ENCODE peak calls at places on chromosomes 13 and 19, in six cellular contexts. One of them, this sample, is unnamed.
A peak's percentile ranks its signal among the peaks of the same experiment; 100 is the strongest.

GRCh38 chr19:34967551-34967950 is 3.5 kb upstream of the ZNF792 start:
- DNase-seq in brain microvascular endothelial cell: no peak
- DNase-seq in CD8-positive, alpha-beta memory T cell: no peak
- DNase-seq in cardiac muscle cell: no peak
- DNase-seq in fibroblast of lung: no peak
- DNase-seq in neural progenitor cell: no peak
- DNase-seq in this sample: no peak

GRCh38 chr13:104314321-104314720 is 1248.1 kb upstream of the SLC10A2 start:
- DNase-seq in CD8-positive, alpha-beta memory T cell: no peak
- DNase-seq in cardiac muscle cell: no peak
- DNase-seq in fibroblast of lung: no peak
- DNase-seq in brain microvascular endothelial cell: no peak
- DNase-seq in neural progenitor cell: no peak
- DNase-seq in this sample: no peak

GRCh38 chr19:11699931-11700794 is 38.6 kb downstream of the ZNF823 start:
- DNase-seq in neural progenitor cell: peak; percentile 37
- DNase-seq in fibroblast of lung: peak; percentile 53
- DNase-seq in CD8-positive, alpha-beta memory T cell: no peak
- DNase-seq in brain microvascular endothelial cell: peak; percentile 37
- DNase-seq in cardiac muscle cell: peak; percentile 14
- DNase-seq in this sample: peak; percentile 43

GRCh38 chr13:109781384-109782065 is 4.9 kb downstream of the IRS2 start:
- DNase-seq in fibroblast of lung: no peak
- DNase-seq in cardiac muscle cell: no peak
- DNase-seq in brain microvascular endothelial cell: no peak
- DNase-seq in neural progenitor cell: no peak
- DNase-seq in CD8-positive, alpha-beta memory T cell: no peak
- DNase-seq in this sample: peak; percentile 71

GRCh38 chr19:23913931-23914330 is 755 bp upstream of the ZNF726 start:
- DNase-seq in brain microvascular endothelial cell: no peak
- DNase-seq in cardiac muscle cell: no peak
- DNase-seq in neural progenitor cell: no peak
- DNase-seq in fibroblast of lung: no peak
- DNase-seq in CD8-positive, alpha-beta memory T cell: no peak
- DNase-seq in this sample: no peak

GRCh38 chr19:55546822-55547614 is 1.7 kb upstream of the SBK3 start:
- DNase-seq in brain microvascular endothelial cell: peak; percentile 83
- DNase-seq in cardiac muscle cell: no peak
- DNase-seq in fibroblast of lung: peak; percentile 93
- DNase-seq in CD8-positive, alpha-beta memory T cell: no peak
- DNase-seq in neural progenitor cell: peak; percentile 42
- DNase-seq in this sample: peak; percentile 28

GRCh38 chr13:37666036-37666435 is 67.5 kb upstream of the POSTN start:
- DNase-seq in brain microvascular endothelial cell: no peak
- DNase-seq in neural progenitor cell: no peak
- DNase-seq in fibroblast of lung: no peak
- DNase-seq in CD8-positive, alpha-beta memory T cell: no peak
- DNase-seq in cardiac muscle cell: no peak
- DNase-seq in this sample: peak; percentile 71

GRCh38 chr13:51804295-51805172 is 571 bp upstream of the DHRS12 start:
- DNase-seq in neural progenitor cell: no peak
- DNase-seq in brain microvascular endothelial cell: no peak
- DNase-seq in cardiac muscle cell: no peak
- DNase-seq in fibroblast of lung: peak; percentile 14
- DNase-seq in CD8-positive, alpha-beta memory T cell: peak; percentile 35
- DNase-seq in this sample: no peak

GRCh38 chr19:11560404-11560988 is 1.5 kb upstream of the ELOF1 start:
- DNase-seq in cardiac muscle cell: peak; percentile 88
- DNase-seq in brain microvascular endothelial cell: peak; percentile 77
- DNase-seq in CD8-positive, alpha-beta memory T cell: peak; percentile 48
- DNase-seq in neural progenitor cell: peak; percentile 91
- DNase-seq in fibroblast of lung: peak; percentile 77
- DNase-seq in this sample: peak; percentile 92

GRCh38 chr19:7507884-7508283 is 8.0 kb upstream of the ZNF358 start:
- DNase-seq in neural progenitor cell: peak; percentile 73
- DNase-seq in fibroblast of lung: peak; percentile 85
- DNase-seq in brain microvascular endothelial cell: peak; percentile 92
- DNase-seq in CD8-positive, alpha-beta memory T cell: no peak
- DNase-seq in cardiac muscle cell: no peak
- DNase-seq in this sample: peak; percentile 63

GRCh38 chr19:13022859-13023636 is 27.8 kb downstream of the NFIX start:
- DNase-seq in neural progenitor cell: peak; percentile 77
- DNase-seq in fibroblast of lung: peak; percentile 98
- DNase-seq in cardiac muscle cell: no peak
- DNase-seq in brain microvascular endothelial cell: peak; percentile 74
- DNase-seq in CD8-positive, alpha-beta memory T cell: no peak
- DNase-seq in this sample: peak; percentile 94

GRCh38 chr13:105721056-105721455 is 814.4 kb downstream of the EFNB2 start:
- DNase-seq in cardiac muscle cell: no peak
- DNase-seq in CD8-positive, alpha-beta memory T cell: no peak
- DNase-seq in fibroblast of lung: peak; percentile 82
- DNase-seq in neural progenitor cell: no peak
- DNase-seq in brain microvascular endothelial cell: peak; percentile 53
- DNase-seq in this sample: no peak

GRCh38 chr13:29749401-29750177 is 100.8 kb downstream of the UBL3 start:
- DNase-seq in fibroblast of lung: peak; percentile 27
- DNase-seq in CD8-positive, alpha-beta memory T cell: no peak
- DNase-seq in neural progenitor cell: no peak
- DNase-seq in brain microvascular endothelial cell: peak; percentile 44
- DNase-seq in cardiac muscle cell: no peak
- DNase-seq in this sample: no peak

GRCh38 chr19:6769006-6769637 is 1.9 kb upstream of the SH2D3A start:
- DNase-seq in CD8-positive, alpha-beta memory T cell: no peak
- DNase-seq in brain microvascular endothelial cell: no peak
- DNase-seq in fibroblast of lung: peak; percentile 47
- DNase-seq in cardiac muscle cell: peak; percentile 28
- DNase-seq in neural progenitor cell: peak; percentile 64
- DNase-seq in this sample: no peak

GRCh38 chr13:98293570-98294142 is 116.6 kb upstream of the RNF113B start:
- DNase-seq in neural progenitor cell: no peak
- DNase-seq in fibroblast of lung: peak; percentile 44
- DNase-seq in cardiac muscle cell: no peak
- DNase-seq in CD8-positive, alpha-beta memory T cell: no peak
- DNase-seq in brain microvascular endothelial cell: no peak
- DNase-seq in this sample: no peak

GRCh38 chr13:98289339-98289935 is 112.4 kb upstream of the RNF113B start:
- DNase-seq in CD8-positive, alpha-beta memory T cell: no peak
- DNase-seq in neural progenitor cell: no peak
- DNase-seq in fibroblast of lung: no peak
- DNase-seq in cardiac muscle cell: no peak
- DNase-seq in brain microvascular endothelial cell: peak; percentile 54
- DNase-seq in this sample: no peak

GRCh38 chr13:98290261-98290660 is 113.2 kb upstream of the RNF113B start:
- DNase-seq in fibroblast of lung: no peak
- DNase-seq in neural progenitor cell: no peak
- DNase-seq in brain microvascular endothelial cell: no peak
- DNase-seq in CD8-positive, alpha-beta memory T cell: no peak
- DNase-seq in cardiac muscle cell: no peak
- DNase-seq in this sample: no peak

GRCh38 chr13:98293103-98293502 is 116.0 kb upstream of the RNF113B start:
- DNase-seq in fibroblast of lung: no peak
- DNase-seq in neural progenitor cell: no peak
- DNase-seq in CD8-positive, alpha-beta memory T cell: no peak
- DNase-seq in cardiac muscle cell: no peak
- DNase-seq in brain microvascular endothelial cell: no peak
- DNase-seq in this sample: no peak

GRCh38 chr13:98291658-98292057 is 114.6 kb upstream of the RNF113B start:
- DNase-seq in CD8-positive, alpha-beta memory T cell: no peak
- DNase-seq in cardiac muscle cell: no peak
- DNase-seq in brain microvascular endothelial cell: no peak
- DNase-seq in neural progenitor cell: no peak
- DNase-seq in fibroblast of lung: no peak
- DNase-seq in this sample: no peak
- H3K27ac ChIP-seq in CD8-positive, alpha-beta memory T cell: no peak overlapping the region
- H3K27ac ChIP-seq in cardiac muscle cell: no peak overlapping the region
- H3K27ac ChIP-seq in brain microvascular endothelial cell: no peak overlapping the region
- H3K27ac ChIP-seq in neural progenitor cell: no peak overlapping the region
- H3K27ac ChIP-seq in fibroblast of lung: no peak overlapping the region
- H3K27ac ChIP-seq in this sample: no peak overlapping the region

DNA sequence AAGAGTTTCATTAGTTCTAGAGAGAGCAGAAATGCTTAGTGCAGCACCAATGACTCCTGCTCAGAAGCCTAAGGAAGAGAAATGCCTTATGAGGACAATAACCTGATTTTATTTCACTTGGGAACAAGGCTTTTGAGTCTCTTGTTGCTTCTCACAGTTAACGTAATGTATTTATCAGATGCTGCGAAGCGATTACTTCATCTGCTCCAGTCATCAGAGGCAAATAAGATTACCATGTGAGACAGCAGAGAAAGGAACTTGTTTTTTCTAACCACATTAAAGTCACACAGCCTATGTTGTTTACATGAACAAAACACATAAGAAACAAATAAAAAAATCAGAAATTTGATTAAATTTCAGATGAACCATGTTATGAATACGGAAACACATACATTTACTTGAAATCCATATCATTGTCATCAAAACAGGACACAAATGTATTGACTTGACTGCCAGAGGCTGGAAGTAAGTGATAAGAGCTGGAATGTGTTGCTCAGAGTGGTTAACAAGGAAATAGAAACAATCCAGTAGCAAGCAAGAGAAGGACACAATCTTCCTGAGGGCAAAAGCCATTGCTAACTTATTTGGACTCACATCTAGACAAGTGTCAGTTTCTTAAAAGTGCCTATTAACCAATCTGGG is 147.3 kb downstream of the LHFPL6 start:
- DNase-seq in cardiac muscle cell: no peak
- DNase-seq in CD8-positive, alpha-beta memory T cell: no peak
- DNase-seq in neural progenitor cell: no peak
- DNase-seq in brain microvascular endothelial cell: peak; percentile 15
- DNase-seq in fibroblast of lung: peak; percentile 13
- DNase-seq in this sample: peak; percentile 17
- H3K4me3 ChIP-seq in cardiac muscle cell: no peak overlapping the region
- H3K4me3 ChIP-seq in CD8-positive, alpha-beta memory T cell: no peak overlapping the region
- H3K4me3 ChIP-seq in neural progenitor cell: no peak overlapping the region
- H3K4me3 ChIP-seq in brain microvascular endothelial cell: no peak overlapping the region
- H3K4me3 ChIP-seq in fibroblast of lung: no peak overlapping the region
- H3K4me3 ChIP-seq in this sample: no peak overlapping the region

GRCh38 chr13:50123002-50123401 is 107.8 kb downstream of the KCNRG start:
- DNase-seq in fibroblast of lung: no peak
- DNase-seq in cardiac muscle cell: no peak
- DNase-seq in brain microvascular endothelial cell: no peak
- DNase-seq in CD8-positive, alpha-beta memory T cell: no peak
- DNase-seq in neural progenitor cell: no peak
- DNase-seq in this sample: no peak

GRCh38 chr13:50123862-50124535 is 108.8 kb downstream of the KCNRG start:
- DNase-seq in CD8-positive, alpha-beta memory T cell: peak; percentile 75
- DNase-seq in brain microvascular endothelial cell: peak; percentile 91
- DNase-seq in fibroblast of lung: peak; percentile 78
- DNase-seq in cardiac muscle cell: peak; percentile 89
- DNase-seq in neural progenitor cell: peak; percentile 81
- DNase-seq in this sample: peak; percentile 81

GRCh38 chr13:50122465-50122864 is 107.2 kb downstream of the KCNRG start:
- DNase-seq in CD8-positive, alpha-beta memory T cell: no peak
- DNase-seq in brain microvascular endothelial cell: no peak
- DNase-seq in neural progenitor cell: peak; percentile 13
- DNase-seq in fibroblast of lung: no peak
- DNase-seq in cardiac muscle cell: no peak
- DNase-seq in this sample: no peak

GRCh38 chr13:50124536-50125305 is 109.5 kb downstream of the KCNRG start:
- DNase-seq in cardiac muscle cell: peak; percentile 80
- DNase-seq in neural progenitor cell: peak; percentile 85
- DNase-seq in brain microvascular endothelial cell: no peak
- DNase-seq in fibroblast of lung: peak; percentile 96
- DNase-seq in CD8-positive, alpha-beta memory T cell: peak; percentile 96
- DNase-seq in this sample: peak; percentile 97

DNA sequence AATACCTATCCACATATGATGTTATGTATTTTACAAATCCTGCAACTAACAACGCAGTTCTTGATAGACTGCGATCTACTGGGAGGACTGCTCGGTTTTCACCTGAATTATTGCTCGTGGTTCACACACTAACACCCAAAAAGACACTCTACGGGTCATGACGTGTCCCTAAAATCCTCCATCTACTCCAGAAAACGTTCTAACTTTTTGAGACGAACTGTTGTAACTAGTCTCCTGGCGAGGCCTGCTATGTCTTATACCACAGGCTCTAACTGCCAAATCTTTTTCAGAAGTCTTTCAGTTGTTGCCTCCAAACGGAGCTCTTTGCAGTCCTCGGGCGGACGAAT is 108.2 kb downstream of the KCNRG start:
- DNase-seq in fibroblast of lung: no peak
- DNase-seq in brain microvascular endothelial cell: no peak
- DNase-seq in neural progenitor cell: no peak
- DNase-seq in cardiac muscle cell: no peak
- DNase-seq in CD8-positive, alpha-beta memory T cell: no peak
- DNase-seq in this sample: no peak
- H3K27ac ChIP-seq in fibroblast of lung: peak overlapping the region; percentile 94
- H3K27ac ChIP-seq in brain microvascular endothelial cell: peak overlapping the region; percentile 97
- H3K27ac ChIP-seq in neural progenitor cell: no peak overlapping the region
- H3K27ac ChIP-seq in cardiac muscle cell: peak overlapping the region; percentile 74
- H3K27ac ChIP-seq in CD8-positive, alpha-beta memory T cell: peak overlapping the region; percentile 95
- H3K27ac ChIP-seq in this sample: peak overlapping the region; percentile 99

GRCh38 chr19:38253788-38254187 is 2.4 kb downstream of the PPP1R14A start:
- DNase-seq in neural progenitor cell: no peak
- DNase-seq in brain microvascular endothelial cell: no peak
- DNase-seq in fibroblast of lung: no peak
- DNase-seq in CD8-positive, alpha-beta memory T cell: no peak
- DNase-seq in cardiac muscle cell: no peak
- DNase-seq in this sample: no peak

GRCh38 chr19:38251564-38252051 is 4.6 kb downstream of the PPP1R14A start:
- DNase-seq in brain microvascular endothelial cell: peak; percentile 20
- DNase-seq in fibroblast of lung: peak; percentile 41
- DNase-seq in CD8-positive, alpha-beta memory T cell: no peak
- DNase-seq in neural progenitor cell: no peak
- DNase-seq in cardiac muscle cell: no peak
- DNase-seq in this sample: no peak

GRCh38 chr19:38250821-38251563 is 5.2 kb downstream of the PPP1R14A start:
- DNase-seq in fibroblast of lung: peak; percentile 74
- DNase-seq in CD8-positive, alpha-beta memory T cell: no peak
- DNase-seq in cardiac muscle cell: peak; percentile 13
- DNase-seq in neural progenitor cell: no peak
- DNase-seq in brain microvascular endothelial cell: peak; percentile 12
- DNase-seq in this sample: no peak

GRCh38 chr19:38252385-38252784 is 3.8 kb downstream of the PPP1R14A start:
- DNase-seq in fibroblast of lung: no peak
- DNase-seq in CD8-positive, alpha-beta memory T cell: no peak
- DNase-seq in cardiac muscle cell: no peak
- DNase-seq in brain microvascular endothelial cell: no peak
- DNase-seq in neural progenitor cell: no peak
- DNase-seq in this sample: no peak

GRCh38 chr19:38252935-38253691 is 3.1 kb downstream of the PPP1R14A start:
- DNase-seq in neural progenitor cell: peak; percentile 43
- DNase-seq in cardiac muscle cell: peak; percentile 10
- DNase-seq in fibroblast of lung: peak; percentile 17
- DNase-seq in brain microvascular endothelial cell: no peak
- DNase-seq in CD8-positive, alpha-beta memory T cell: no peak
- DNase-seq in this sample: no peak
- H3K4me3 ChIP-seq in neural progenitor cell: no peak overlapping the region
- H3K4me3 ChIP-seq in cardiac muscle cell: no peak overlapping the region
- H3K4me3 ChIP-seq in fibroblast of lung: no peak overlapping the region
- H3K4me3 ChIP-seq in brain microvascular endothelial cell: no peak overlapping the region
- H3K4me3 ChIP-seq in CD8-positive, alpha-beta memory T cell: no peak overlapping the region
- H3K4me3 ChIP-seq in this sample: no peak overlapping the region

GRCh38 chr13:23570099-23570926 is at the start of gene TNFRSF19:
- DNase-seq in CD8-positive, alpha-beta memory T cell: no peak
- DNase-seq in cardiac muscle cell: peak; percentile 80
- DNase-seq in brain microvascular endothelial cell: peak; percentile 79
- DNase-seq in fibroblast of lung: peak; percentile 84
- DNase-seq in neural progenitor cell: peak; percentile 75
- DNase-seq in this sample: peak; percentile 49
- H3K27ac ChIP-seq in CD8-positive, alpha-beta memory T cell: no peak within 1 kb of the TSS
- H3K27ac ChIP-seq in cardiac muscle cell: peak within 1 kb of the TSS; percentile 91
- H3K27ac ChIP-seq in brain microvascular endothelial cell: no peak within 1 kb of the TSS
- H3K27ac ChIP-seq in fibroblast of lung: peak within 1 kb of the TSS; percentile 1
- H3K27ac ChIP-seq in neural progenitor cell: peak within 1 kb of the TSS; percentile 3
- H3K27ac ChIP-seq in this sample: no peak within 1 kb of the TSS

This sample was measured in A673.